ENCODE peak calls at places on chromosomes 12 and 14, in four cellular contexts. One of them, this sample, is unnamed.

GRCh38 chr12:85405781-85406522 is 125.9 kb downstream of the ALX1 start:
- DNase-seq in mesendoderm: peak; percentile 30
- DNase-seq in body of pancreas: no peak
- DNase-seq in uterus: no peak
- DNase-seq in this sample: no peak

GRCh38 chr12:122435186-122435585 is 12.7 kb upstream of the CLIP1 start:
- DNase-seq in mesendoderm: no peak
- DNase-seq in body of pancreas: no peak
- DNase-seq in uterus: no peak
- DNase-seq in this sample: no peak

GRCh38 chr14:54976316-54976715 is 50.6 kb downstream of the WDHD1 start:
- DNase-seq in mesendoderm: no peak
- DNase-seq in body of pancreas: no peak
- DNase-seq in uterus: no peak
- DNase-seq in this sample: no peak

GRCh38 chr14:90518075-90518940 is 121.5 kb downstream of the CALM1 start:
- DNase-seq in mesendoderm: no peak
- DNase-seq in body of pancreas: no peak
- DNase-seq in uterus: no peak
- DNase-seq in this sample: no peak

GRCh38 chr12:132465269-132466190 is 24.4 kb upstream of the FBRSL1 start:
- DNase-seq in mesendoderm: no peak
- DNase-seq in body of pancreas: no peak
- DNase-seq in uterus: no peak
- DNase-seq in this sample: no peak

GRCh38 chr12:131097247-131098177 is 143.8 kb downstream of the ADGRD1 start:
- DNase-seq in mesendoderm: no peak
- DNase-seq in body of pancreas: no peak
- DNase-seq in uterus: peak; percentile 15
- DNase-seq in this sample: no peak

GRCh38 chr12:127383281-127383680 is 883.7 kb upstream of the TMEM132C start:
- DNase-seq in mesendoderm: no peak
- DNase-seq in body of pancreas: no peak
- DNase-seq in uterus: no peak
- DNase-seq in this sample: no peak

GRCh38 chr14:24135834-24136683 is at the start of gene PSME1:
- DNase-seq in mesendoderm: peak; percentile 87
- DNase-seq in body of pancreas: peak; percentile 97
- DNase-seq in uterus: peak; percentile 95
- DNase-seq in this sample: peak; percentile 95

GRCh38 chr12:2353691-2354090 is 300.9 kb downstream of the CACNA1C start:
- DNase-seq in mesendoderm: no peak
- DNase-seq in body of pancreas: no peak
- DNase-seq in uterus: no peak
- DNase-seq in this sample: no peak

GRCh38 chr12:121123488-121123887 is 9.2 kb upstream of the P2RX7 start:
- DNase-seq in mesendoderm: no peak
- DNase-seq in body of pancreas: no peak
- DNase-seq in uterus: no peak
- DNase-seq in this sample: no peak

GRCh38 chr12:30146561-30146960 is 362.8 kb upstream of the TMTC1 start:
- DNase-seq in mesendoderm: no peak
- DNase-seq in body of pancreas: no peak
- DNase-seq in uterus: no peak
- DNase-seq in this sample: no peak

GRCh38 chr12:45284096-45284901 is 68.4 kb downstream of the ANO6 start:
- DNase-seq in mesendoderm: peak; percentile 88
- DNase-seq in body of pancreas: no peak
- DNase-seq in uterus: no peak
- DNase-seq in this sample: no peak

GRCh38 chr12:116282371-116283286 is 5.1 kb upstream of the MED13L start:
- DNase-seq in mesendoderm: peak; percentile 37
- DNase-seq in body of pancreas: no peak
- DNase-seq in uterus: no peak
- DNase-seq in this sample: no peak

GRCh38 chr12:91565246-91565645 is 382.6 kb upstream of the DCN start:
- DNase-seq in mesendoderm: no peak
- DNase-seq in body of pancreas: no peak
- DNase-seq in uterus: no peak
- DNase-seq in this sample: no peak

GRCh38 chr12:12976366-12976765 is 23.7 kb downstream of the HEBP1 start:
- DNase-seq in mesendoderm: no peak
- DNase-seq in body of pancreas: no peak
- DNase-seq in uterus: peak; percentile 36
- DNase-seq in this sample: no peak

GRCh38 chr12:100970894-100971293 is 176.3 kb downstream of the ANO4 start:
- DNase-seq in mesendoderm: no peak
- DNase-seq in body of pancreas: no peak
- DNase-seq in uterus: no peak
- DNase-seq in this sample: no peak

GRCh38 chr14:99881011-99881410 is 87.8 kb downstream of the EML1 start:
- DNase-seq in mesendoderm: no peak
- DNase-seq in body of pancreas: no peak
- DNase-seq in uterus: no peak
- DNase-seq in this sample: no peak

GRCh38 chr12:53985900-53986685 is 1.1 kb downstream of the HOXC10 start:
- DNase-seq in mesendoderm: no peak
- DNase-seq in body of pancreas: peak; percentile 25
- DNase-seq in uterus: no peak
- DNase-seq in this sample: no peak

GRCh38 chr14:44448816-44449411 is 58.2 kb downstream of the FSCB start:
- DNase-seq in mesendoderm: peak; percentile 23
- DNase-seq in body of pancreas: no peak
- DNase-seq in uterus: no peak
- DNase-seq in this sample: no peak

GRCh38 chr12:78951746-78952532 is 87.4 kb downstream of the SYT1 start:
- DNase-seq in mesendoderm: no peak
- DNase-seq in body of pancreas: no peak
- DNase-seq in uterus: no peak
- DNase-seq in this sample: no peak

GRCh38 chr12:131021142-131021541 is 67.4 kb downstream of the ADGRD1 start:
- DNase-seq in mesendoderm: no peak
- DNase-seq in body of pancreas: no peak
- DNase-seq in uterus: no peak
- DNase-seq in this sample: no peak

GRCh38 chr14:95098984-95099599 is 58.2 kb downstream of the DICER1 start:
- DNase-seq in mesendoderm: peak; percentile 84
- DNase-seq in body of pancreas: peak; percentile 68
- DNase-seq in uterus: peak; percentile 54
- DNase-seq in this sample: peak; percentile 47

GRCh38 chr12:96400631-96401060 is 407 bp upstream of the CDK17 start:
- DNase-seq in mesendoderm: peak; percentile 19
- DNase-seq in body of pancreas: no peak
- DNase-seq in uterus: no peak
- DNase-seq in this sample: no peak

GRCh38 chr14:78253986-78254385 is 83.8 kb downstream of the NRXN3 start:
- DNase-seq in mesendoderm: no peak
- DNase-seq in body of pancreas: no peak
- DNase-seq in uterus: no peak
- DNase-seq in this sample: no peak

GRCh38 chr14:102320033-102320660 is 601 bp downstream of the ZNF839 start:
- DNase-seq in mesendoderm: peak; percentile 65
- DNase-seq in body of pancreas: peak; percentile 64
- DNase-seq in uterus: peak; percentile 53
- DNase-seq in this sample: no peak

GRCh38 chr14:90412058-90412457 is 15.2 kb downstream of the CALM1 start:
- DNase-seq in mesendoderm: no peak
- DNase-seq in body of pancreas: no peak
- DNase-seq in uterus: no peak
- DNase-seq in this sample: no peak

GRCh38 chr12:66668311-66668710 is 10.6 kb downstream of the GRIP1 start:
- DNase-seq in mesendoderm: peak; percentile 39
- DNase-seq in body of pancreas: peak; percentile 59
- DNase-seq in uterus: no peak
- DNase-seq in this sample: no peak

GRCh38 chr12:99234702-99235101 is 412.9 kb upstream of the GARIN6 start:
- DNase-seq in mesendoderm: no peak
- DNase-seq in body of pancreas: no peak
- DNase-seq in uterus: no peak
- DNase-seq in this sample: no peak

GRCh38 chr14:90831821-90832220 is 15.6 kb upstream of the TTC7B start:
- DNase-seq in mesendoderm: no peak
- DNase-seq in body of pancreas: no peak
- DNase-seq in uterus: no peak
- DNase-seq in this sample: no peak

GRCh38 chr14:83208346-83208745 is 1674.7 kb upstream of the SEL1L start:
- DNase-seq in mesendoderm: no peak
- DNase-seq in body of pancreas: no peak
- DNase-seq in uterus: no peak
- DNase-seq in this sample: no peak

GRCh38 chr12:117038023-117038680 is 61.1 kb downstream of the TESC start:
- DNase-seq in mesendoderm: no peak
- DNase-seq in body of pancreas: no peak
- DNase-seq in uterus: no peak
- DNase-seq in this sample: no peak

GRCh38 chr14:64937821-64938193 is 4.7 kb downstream of the GPX2 start:
- DNase-seq in mesendoderm: no peak
- DNase-seq in body of pancreas: no peak
- DNase-seq in uterus: no peak
- DNase-seq in this sample: no peak

GRCh38 chr12:54641554-54641953 is 6.6 kb downstream of the DCD start:
- DNase-seq in mesendoderm: no peak
- DNase-seq in body of pancreas: no peak
- DNase-seq in uterus: no peak
- DNase-seq in this sample: no peak

GRCh38 chr12:29552324-29552927 is 54.9 kb upstream of the OVCH1 start:
- DNase-seq in mesendoderm: peak; percentile 68
- DNase-seq in body of pancreas: peak; percentile 64
- DNase-seq in uterus: peak; percentile 65
- DNase-seq in this sample: peak; percentile 57

GRCh38 chr12:11500861-11501230 is 105.5 kb upstream of the PRB2 start:
- DNase-seq in mesendoderm: no peak
- DNase-seq in body of pancreas: no peak
- DNase-seq in uterus: no peak
- DNase-seq in this sample: no peak

GRCh38 chr12:47273191-47273626 is 193.4 kb upstream of the AMIGO2 start:
- DNase-seq in mesendoderm: no peak
- DNase-seq in body of pancreas: no peak
- DNase-seq in uterus: no peak
- DNase-seq in this sample: no peak

GRCh38 chr12:57099062-57099714 is 10.3 kb downstream of the NAB2 start:
- DNase-seq in mesendoderm: no peak
- DNase-seq in body of pancreas: no peak
- DNase-seq in uterus: no peak
- DNase-seq in this sample: no peak

GRCh38 chr12:64083285-64084210 is 138.5 kb downstream of the KICS2 start:
- DNase-seq in mesendoderm: no peak
- DNase-seq in body of pancreas: peak; percentile 94
- DNase-seq in uterus: peak; percentile 83
- DNase-seq in this sample: peak; percentile 75

GRCh38 chr12:82858534-82858917 is 171.8 kb downstream of the TMTC2 start:
- DNase-seq in mesendoderm: no peak
- DNase-seq in body of pancreas: no peak
- DNase-seq in uterus: no peak
- DNase-seq in this sample: no peak

GRCh38 chr12:82866227-82866803 is 179.6 kb downstream of the TMTC2 start:
- DNase-seq in mesendoderm: no peak
- DNase-seq in body of pancreas: no peak
- DNase-seq in uterus: no peak
- DNase-seq in this sample: no peak

GRCh38 chr12:82862069-82862841 is 175.5 kb downstream of the TMTC2 start:
- DNase-seq in mesendoderm: no peak
- DNase-seq in body of pancreas: no peak
- DNase-seq in uterus: no peak
- DNase-seq in this sample: no peak

GRCh38 chr12:82866946-82867345 is 180.2 kb downstream of the TMTC2 start:
- DNase-seq in mesendoderm: no peak
- DNase-seq in body of pancreas: no peak
- DNase-seq in uterus: no peak
- DNase-seq in this sample: no peak

GRCh38 chr12:82862876-82863649 is 176.4 kb downstream of the TMTC2 start:
- DNase-seq in mesendoderm: no peak
- DNase-seq in body of pancreas: no peak
- DNase-seq in uterus: no peak
- DNase-seq in this sample: no peak
- H3K4me3 ChIP-seq in mesendoderm: no peak overlapping the region
- H3K4me3 ChIP-seq in body of pancreas: no peak overlapping the region
- H3K4me3 ChIP-seq in uterus: no peak overlapping the region
- H3K4me3 ChIP-seq in this sample: no peak overlapping the region

GRCh38 chr12:113180333-113180732 is 4.9 kb downstream of the DDX54 start:
- DNase-seq in mesendoderm: no peak
- DNase-seq in body of pancreas: no peak
- DNase-seq in uterus: no peak
- DNase-seq in this sample: no peak
- H3K4me3 ChIP-seq in mesendoderm: no peak overlapping the region
- H3K4me3 ChIP-seq in body of pancreas: no peak overlapping the region
- H3K4me3 ChIP-seq in uterus: no peak overlapping the region
- H3K4me3 ChIP-seq in this sample: no peak overlapping the region

DNA sequence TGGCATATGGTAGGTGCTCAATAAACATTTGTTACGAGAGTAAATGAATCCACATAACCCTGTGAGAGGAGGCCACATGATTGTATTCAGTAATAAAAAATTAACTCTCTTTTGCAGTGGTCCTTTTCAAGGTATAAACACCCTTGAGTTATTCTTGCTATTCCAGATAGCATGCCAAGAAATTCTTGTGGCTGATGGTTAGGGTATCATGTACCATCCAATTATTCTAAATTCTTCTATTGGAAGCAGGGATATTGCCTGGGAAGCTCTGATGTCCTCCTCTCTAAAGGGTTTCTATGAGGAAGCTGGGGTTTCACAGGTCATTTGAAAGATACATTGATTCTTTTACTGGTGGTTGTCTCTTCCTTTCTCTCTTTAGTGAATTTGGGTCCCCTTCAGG is 10.1 kb downstream of the AKAP6 start:
- DNase-seq in mesendoderm: no peak
- DNase-seq in body of pancreas: no peak
- DNase-seq in uterus: no peak
- DNase-seq in this sample: no peak
- H3K4me3 ChIP-seq in mesendoderm: no peak overlapping the region
- H3K4me3 ChIP-seq in body of pancreas: no peak overlapping the region
- H3K4me3 ChIP-seq in uterus: no peak overlapping the region
- H3K4me3 ChIP-seq in this sample: no peak overlapping the region

GRCh38 chr12:52011602-52012214 is 5.0 kb downstream of the TAMALIN start:
- DNase-seq in mesendoderm: no peak
- DNase-seq in body of pancreas: no peak
- DNase-seq in uterus: no peak
- DNase-seq in this sample: no peak

GRCh38 chr12:52009081-52009751 is 2.5 kb downstream of the TAMALIN start:
- DNase-seq in mesendoderm: no peak
- DNase-seq in body of pancreas: no peak
- DNase-seq in uterus: no peak
- DNase-seq in this sample: no peak

GRCh38 chr12:52010692-52011601 is 4.2 kb downstream of the TAMALIN start:
- DNase-seq in mesendoderm: no peak
- DNase-seq in body of pancreas: no peak
- DNase-seq in uterus: no peak
- DNase-seq in this sample: no peak

GRCh38 chr12:52007982-52008510 is 1.3 kb downstream of the TAMALIN start:
- DNase-seq in mesendoderm: no peak
- DNase-seq in body of pancreas: no peak
- DNase-seq in uterus: no peak
- DNase-seq in this sample: no peak

GRCh38 chr12:52010152-52010622 is 3.4 kb downstream of the TAMALIN start:
- DNase-seq in mesendoderm: peak; percentile 96
- DNase-seq in body of pancreas: peak; percentile 60
- DNase-seq in uterus: peak; percentile 91
- DNase-seq in this sample: peak; percentile 57
- H3K4me3 ChIP-seq in mesendoderm: no peak overlapping the region
- H3K4me3 ChIP-seq in body of pancreas: no peak overlapping the region
- H3K4me3 ChIP-seq in uterus: no peak overlapping the region
- H3K4me3 ChIP-seq in this sample: no peak overlapping the region

This sample was measured in lung.